ENCODE peak calls at places on chromosome 5, in five cellular contexts. R is suprapubic skin, M is pancreas, Q is HS-5, A is glutamatergic neuron. I is an unnamed sample.
A peak's percentile ranks its signal among the peaks of the same experiment; 100 is the strongest.

GRCh38 chr5:89756955-89757354 is 652.6 kb downstream of the CETN3 start:
- DNase-seq in R (no peak), M (no peak), Q (no peak), A (no peak), I (peak; percentile 53)

GRCh38 chr5:43227655-43228054 is 35.6 kb downstream of the NIM1K start:
- DNase-seq in R (no peak), M (peak; percentile 16), Q (peak; percentile 50), A (no peak), I (no peak)

GRCh38 chr5:153777681-153778080 is 261.0 kb downstream of the FAM114A2 start:
- DNase-seq in R (no peak), M (no peak), Q (no peak), A (peak; percentile 61), I (no peak)

GRCh38 chr5:149697001-149697400 is 33.1 kb upstream of the PPARGC1B start:
- DNase-seq in R (no peak), M (no peak), Q (peak; percentile 18), A (no peak), I (no peak)

GRCh38 chr5:139204196-139204595 is 6.0 kb upstream of the SIL1 start:
- DNase-seq in R (no peak), M (no peak), Q (no peak), A (no peak), I (no peak)

GRCh38 chr5:150036513-150036912 is 36.0 kb downstream of the HMGXB3 start:
- DNase-seq in R (no peak), M (no peak), Q (peak; percentile 98), A (no peak), I (no peak)

GRCh38 chr5:96176022-96176421 is 214.4 kb upstream of the ELL2 start:
- DNase-seq in R (no peak), M (no peak), Q (no peak), A (no peak), I (no peak)

GRCh38 chr5:133905494-133905893 is 62.9 kb downstream of the C5orf15 start:
- DNase-seq in R (no peak), M (no peak), Q (no peak), A (no peak), I (no peak)

GRCh38 chr5:142814122-142814521 is 43.9 kb downstream of the ARHGAP26 start:
- DNase-seq in R (no peak), M (no peak), Q (no peak), A (no peak), I (no peak)

GRCh38 chr5:74212336-74212735 is 428.2 kb downstream of the ENC1 start:
- DNase-seq in R (no peak), M (no peak), Q (no peak), A (no peak), I (no peak)

GRCh38 chr5:143624465-143624864 is 187.5 kb upstream of the HMHB1 start:
- DNase-seq in R (no peak), M (no peak), Q (no peak), A (no peak), I (no peak)